ENCODE peak calls at places on chromosomes 4 and X, in six cellular contexts. G, I, J, V, W and D are unnamed samples.

GRCh38 chrX:40316502-40316901 is 218.7 kb upstream of the BCOR start:
- DNase-seq in I (no peak), J (no peak), V (no peak), G (no peak), W (no peak), D (no peak)

GRCh38 chrX:10484683-10485247 is 135.6 kb downstream of the MID1 start:
- DNase-seq in W (no peak), V (peak; percentile 27), G (no peak), J (no peak), I (no peak), D (no peak)

GRCh38 chrX:34734383-34734782 is 77.3 kb upstream of the TMEM47 start:
- DNase-seq in G (no peak), J (no peak), V (peak; percentile 27), I (peak; percentile 1), W (no peak), D (peak; percentile 2)

GRCh38 chr4:158094413-158095110 is 78.3 kb downstream of the GASK1B start:
- DNase-seq in W (peak; percentile 97), I (peak; percentile 3), G (no peak), V (peak; percentile 50), J (no peak), D (peak; percentile 11)

GRCh38 chr4:93771640-93772411 is 56.7 kb upstream of the ATOH1 start:
- DNase-seq in I (no peak), V (no peak), J (no peak), W (no peak), G (no peak), D (no peak)

GRCh38 chr4:121256346-121256745 is 92.2 kb upstream of the TNIP3 start:
- DNase-seq in V (peak; percentile 95), W (no peak), J (no peak), I (peak; percentile 59), G (peak; percentile 84), D (peak; percentile 89)

GRCh38 chr4:169791064-169791463 is 33.3 kb upstream of the HPF1 start:
- DNase-seq in J (no peak), I (no peak), G (no peak), W (no peak), V (peak; percentile 42), D (no peak)

GRCh38 chr4:91325495-91325894 is 978.3 kb upstream of the GRID2 start:
- DNase-seq in G (no peak), J (no peak), V (peak; percentile 48), W (no peak), I (no peak), D (peak; percentile 22)

GRCh38 chr4:139241086-139241783 is 38.8 kb downstream of the MGARP start:
- DNase-seq in J (no peak), I (no peak), V (no peak), G (no peak), W (peak; percentile 2), D (no peak)

GRCh38 chrX:10929747-10930146 is 181.4 kb upstream of the HCCS start:
- DNase-seq in V (no peak), J (no peak), G (no peak), W (no peak), I (no peak), D (no peak)

GRCh38 chr4:688695-689497 is at the start of gene SLC49A3:
- DNase-seq in W (peak; percentile 71), J (no peak), V (no peak), G (no peak), I (no peak), D (no peak)

GRCh38 chr4:77158487-77158861 is 1.5 kb downstream of the CCNG2 start:
- DNase-seq in G (no peak), I (no peak), W (no peak), V (peak; percentile 43), J (no peak), D (no peak)

GRCh38 chr4:43456383-43456782 is 563.9 kb downstream of the GRXCR1 start:
- DNase-seq in W (no peak), I (peak; percentile 50), J (no peak), G (no peak), V (peak; percentile 84), D (peak; percentile 43)

GRCh38 chr4:20395160-20395773 is 143.6 kb downstream of the SLIT2 start:
- DNase-seq in J (no peak), I (no peak), V (peak; percentile 62), G (no peak), W (peak; percentile 86), D (no peak)

GRCh38 chr4:17758459-17758858 is 23.0 kb downstream of the FAM184B start:
- DNase-seq in J (no peak), W (no peak), I (no peak), V (no peak), G (no peak), D (no peak)

GRCh38 chr4:178320003-178320402 is 877.8 kb upstream of the AGA start:
- DNase-seq in V (no peak), J (no peak), I (no peak), W (no peak), G (no peak), D (no peak)

GRCh38 chrX:23803931-23804381 is 21.0 kb downstream of the SAT1 start:
- DNase-seq in J (no peak), G (no peak), I (no peak), W (no peak), V (peak; percentile 82), D (peak; percentile 34)

GRCh38 chrX:47198026-47198686 is 4.5 kb downstream of the UBA1 start:
- DNase-seq in W (peak; percentile 97), I (no peak), V (peak; percentile 22), G (no peak), J (no peak), D (no peak)

GRCh38 chr4:137694138-137694537 is 161.8 kb upstream of the PCDH18 start:
- DNase-seq in W (no peak), V (peak; percentile 66), J (no peak), I (no peak), G (no peak), D (no peak)

GRCh38 chr4:15568814-15569213 is 86.3 kb downstream of the FBXL5 start:
- DNase-seq in I (no peak), W (no peak), G (no peak), V (no peak), J (peak; percentile 18), D (no peak)

GRCh38 chr4:6461301-6462165 is 10.9 kb downstream of the PPP2R2C start:
- DNase-seq in W (peak; percentile 40), J (no peak), I (no peak), G (no peak), V (no peak), D (no peak)

GRCh38 chr4:56728512-56728911 is 47.4 kb upstream of the HOPX start:
- DNase-seq in G (peak; percentile 51), I (peak; percentile 63), V (peak; percentile 98), W (no peak), J (peak; percentile 66), D (peak; percentile 99)

GRCh38 chr4:124432500-124432899 is 280.0 kb downstream of the ANKRD50 start:
- DNase-seq in I (no peak), G (peak; percentile 21), V (peak; percentile 94), W (no peak), J (no peak), D (peak; percentile 43)

GRCh38 chrX:1389181-1389992 is 2.5 kb downstream of the SLC25A6 start:
- DNase-seq in J (no peak), W (no peak), I (no peak), V (no peak), G (no peak), D (no peak)

GRCh38 chr4:93199492-93199891 is 629.1 kb upstream of the ATOH1 start:
- DNase-seq in V (peak; percentile 24), W (peak; percentile 84), G (no peak), I (no peak), J (no peak), D (peak; percentile 5)

GRCh38 chr4:100721490-100721889 is 203.7 kb upstream of the EMCN start:
- DNase-seq in J (no peak), G (no peak), W (no peak), I (no peak), V (no peak), D (no peak)

GRCh38 chr4:175033162-175033561 is 115.0 kb downstream of the ADAM29 start:
- DNase-seq in J (no peak), W (no peak), I (no peak), G (no peak), V (no peak), D (no peak)
- H3K4me3 ChIP-seq in J (no peak overlapping the region), W (no peak overlapping the region), I (no peak overlapping the region), G (no peak overlapping the region), V (no peak overlapping the region), D (no peak overlapping the region)

GRCh38 chr4:174214102-174214878 is 69.2 kb downstream of the FBXO8 start:
- DNase-seq in G (no peak), W (peak; percentile 91), J (no peak), V (no peak), I (no peak), D (no peak)
- H3K4me3 ChIP-seq in G (peak overlapping the region; percentile 9), W (peak overlapping the region; percentile 11), J (peak overlapping the region; percentile 35), V (peak overlapping the region; percentile 38), I (peak overlapping the region; percentile 10), D (peak overlapping the region; percentile 14)

GRCh38 chr4:99135541-99136173 is 8.4 kb downstream of the ADH4 start:
- DNase-seq in V (no peak), I (no peak), J (no peak), G (no peak), W (no peak), D (no peak)

GRCh38 chr4:99126376-99126775 is 17.7 kb downstream of the ADH4 start:
- DNase-seq in J (no peak), V (no peak), W (no peak), G (no peak), I (no peak), D (no peak)

GRCh38 chr4:99136329-99136728 is 7.8 kb downstream of the ADH4 start:
- DNase-seq in W (no peak), G (no peak), J (no peak), V (no peak), I (no peak), D (no peak)

GRCh38 chr4:99134586-99134985 is 9.5 kb downstream of the ADH4 start:
- DNase-seq in W (no peak), J (no peak), I (no peak), G (no peak), V (no peak), D (no peak)

GRCh38 chr4:99131378-99131777 is 12.7 kb downstream of the ADH4 start:
- DNase-seq in I (no peak), V (no peak), G (no peak), J (no peak), W (no peak), D (no peak)
- H3K4me3 ChIP-seq in I (no peak overlapping the region), V (no peak overlapping the region), G (no peak overlapping the region), J (no peak overlapping the region), W (no peak overlapping the region), D (no peak overlapping the region)

GRCh38 chrX:2610246-2611170 is 80.6 kb upstream of the CD99 start:
- DNase-seq in V (peak; percentile 60), I (no peak), J (no peak), G (no peak), W (no peak), D (no peak)

GRCh38 chrX:2620576-2620975 is 70.5 kb upstream of the CD99 start:
- DNase-seq in V (no peak), W (no peak), I (no peak), J (no peak), G (no peak), D (no peak)

GRCh38 chrX:2609431-2610238 is 81.5 kb upstream of the CD99 start:
- DNase-seq in J (no peak), W (peak; percentile 66), V (peak; percentile 42), I (no peak), G (no peak), D (no peak)

DNA sequence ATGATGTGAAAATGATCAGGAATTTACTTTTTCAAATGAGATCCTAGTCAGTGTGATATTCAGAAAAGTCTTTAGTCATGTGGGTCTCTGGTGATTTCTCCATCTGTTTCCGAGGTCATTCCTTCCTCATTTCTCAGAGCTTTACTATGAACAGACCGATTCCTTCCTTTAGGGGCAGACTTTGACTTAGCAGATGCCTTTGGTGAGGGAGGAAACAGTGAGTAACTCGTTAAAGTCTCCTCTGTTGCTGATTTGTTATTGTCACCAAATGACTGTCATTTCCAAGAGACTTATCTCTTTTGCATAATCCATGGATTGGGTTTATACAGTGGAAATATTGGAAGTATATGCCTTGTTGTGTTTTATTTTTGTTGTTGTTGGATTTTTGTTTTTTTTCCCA is 76.2 kb upstream of the CD99 start:
- DNase-seq in I (peak; percentile 48), W (peak; percentile 94), V (peak; percentile 92), J (no peak), G (peak; percentile 73), D (peak; percentile 51)
- H3K4me3 ChIP-seq in I (no peak overlapping the region), W (no peak overlapping the region), V (no peak overlapping the region), J (no peak overlapping the region), G (no peak overlapping the region), D (no peak overlapping the region)